ENCODE peak calls at places on chromosomes 1 and 21, in ten cellular contexts. H is left ventricle myocardium inferior; Z is dorsolateral prefrontal cortex; D is psoas muscle; J is CD4-positive, alpha-beta memory T cell; L is CD4-positive, alpha-beta T cell; C is upper lobe of right lung; B is cardiac muscle cell; F is colonic mucosa; A is fibroblast of lung. P is an unnamed sample. For H3K27me3, the result is how much of the 10 kb centered on the place peaks cover.

GRCh38 chr21:38817371-38818335 is 11.9 kb downstream of the ETS2 start:
- DNase-seq in H (no peak), Z (no peak), D (no peak), J (no peak), L (no peak), C (no peak), B (no peak), F (no peak), A (peak), P (no peak)

GRCh38 chr1:117001254-117001927 is at the start of gene CD101:
- DNase-seq in H (no peak), Z (no peak), D (no peak), J (no peak), L (no peak), C (no peak), B (no peak), F (no peak), A (no peak), P (no peak)

GRCh38 chr1:206105612-206106011 is 11.6 kb downstream of the AVPR1B start:
- DNase-seq in H (no peak), Z (no peak), D (no peak), J (no peak), L (no peak), C (no peak), B (no peak), F (no peak), A (no peak), P (no peak)

GRCh38 chr1:183912265-183912886 is 107.5 kb downstream of the RGL1 start:
- DNase-seq in H (no peak), Z (no peak), D (no peak), J (no peak), L (no peak), C (no peak), B (no peak), F (no peak), A (no peak), P (no peak)

GRCh38 chr1:25523512-25523911 is 19.9 kb upstream of the LDLRAP1 start:
- DNase-seq in H (no peak), Z (no peak), D (no peak), J (no peak), L (no peak), C (no peak), B (peak), F (no peak), A (peak), P (no peak)

GRCh38 chr1:233863901-233864545 is 40.5 kb upstream of the SLC35F3 start:
- DNase-seq in H (no peak), Z (no peak), D (no peak), J (no peak), L (no peak), C (no peak), B (no peak), F (no peak), A (peak), P (no peak)

GRCh38 chr21:38958940-38959685 is 153.4 kb downstream of the ETS2 start:
- DNase-seq in H (no peak), Z (no peak), D (no peak), J (no peak), L (no peak), C (no peak), B (no peak), F (peak), A (peak), P (no peak)

GRCh38 chr1:152479792-152480595 is 30.6 kb upstream of the LCE5A start:
- DNase-seq in H (peak), Z (no peak), D (no peak), J (peak), L (peak), C (peak), B (no peak), F (peak), A (no peak), P (peak)

GRCh38 chr1:209723761-209724693 is 19.4 kb downstream of the HSD11B1 start:
- DNase-seq in H (no peak), Z (no peak), D (no peak), J (peak), L (no peak), C (no peak), B (no peak), F (no peak), A (no peak), P (no peak)

GRCh38 chr1:2415801-2416208 is 3.4 kb upstream of the PEX10 start:
- DNase-seq in H (no peak), Z (no peak), D (no peak), J (peak), L (no peak), C (no peak), B (no peak), F (peak), A (no peak), P (peak)

GRCh38 chr21:45135122-45135521 is 60.7 kb downstream of the ADARB1 start:
- DNase-seq in H (no peak), Z (no peak), D (peak), J (no peak), L (no peak), C (no peak), B (no peak), F (no peak), A (no peak), P (no peak)

GRCh38 chr21:36747815-36748381 is 49.0 kb downstream of the SIM2 start:
- DNase-seq in H (peak), Z (peak), D (peak), J (no peak), L (no peak), C (peak), B (peak), F (peak), A (peak), P (no peak)

GRCh38 chr21:42188663-42189062 is 30.3 kb upstream of the ABCG1 start:
- DNase-seq in H (no peak), Z (no peak), D (no peak), J (no peak), L (no peak), C (no peak), B (no peak), F (no peak), A (no peak), P (no peak)

GRCh38 chr1:161986328-161986727 is 37.3 kb downstream of the OLFML2B start:
- DNase-seq in H (no peak), Z (no peak), D (peak), J (no peak), L (no peak), C (no peak), B (no peak), F (no peak), A (peak), P (no peak)

GRCh38 chr21:31872452-31873274 is at the start of gene HUNK:
- DNase-seq in H (no peak), Z (peak), D (peak), J (no peak), L (no peak), C (peak), B (peak), F (peak), A (peak), P (no peak)

GRCh38 chr21:31873275-31873695 is 465 bp downstream of the HUNK start:
- DNase-seq in H (no peak), Z (no peak), D (no peak), J (no peak), L (no peak), C (peak), B (peak), F (peak), A (no peak), P (no peak)

GRCh38 chr21:31873696-31874599 is 1.1 kb downstream of the HUNK start:
- DNase-seq in H (peak), Z (no peak), D (peak), J (no peak), L (no peak), C (peak), B (peak), F (peak), A (peak), P (no peak)

GRCh38 chr21:31872072-31872451 is 758 bp upstream of the HUNK start:
- DNase-seq in H (no peak), Z (no peak), D (no peak), J (no peak), L (no peak), C (no peak), B (no peak), F (no peak), A (no peak), P (no peak)

DNA sequence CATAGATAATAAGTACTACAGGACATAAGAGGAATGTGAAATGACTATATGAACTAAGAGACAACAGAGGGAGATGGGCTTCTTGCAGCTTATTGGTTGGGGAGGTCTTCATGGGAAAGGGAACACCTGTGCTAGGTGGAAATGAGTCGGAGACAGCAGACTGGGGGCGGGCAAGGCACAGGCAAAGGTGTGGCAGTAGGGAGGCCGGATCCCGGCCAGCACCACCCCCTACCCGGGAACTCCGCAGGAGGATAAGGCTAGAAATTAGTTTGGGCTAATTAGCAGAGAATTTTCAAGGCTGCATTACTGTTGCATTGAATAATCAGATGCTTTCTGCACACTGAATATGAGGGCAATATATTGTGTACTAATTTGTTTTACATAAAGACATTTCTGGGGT is 2.3 kb upstream of the HUNK start:
- DNase-seq in H (no peak), Z (no peak), D (no peak), J (no peak), L (no peak), C (no peak), B (no peak), F (no peak), A (no peak), P (no peak)
- H3K27me3 ChIP-seq in H (half or more), Z (under half), D (under half), J (under half), L (under half), C (under half), B (under half), F (under half), A (under half), P (under half)

DNA sequence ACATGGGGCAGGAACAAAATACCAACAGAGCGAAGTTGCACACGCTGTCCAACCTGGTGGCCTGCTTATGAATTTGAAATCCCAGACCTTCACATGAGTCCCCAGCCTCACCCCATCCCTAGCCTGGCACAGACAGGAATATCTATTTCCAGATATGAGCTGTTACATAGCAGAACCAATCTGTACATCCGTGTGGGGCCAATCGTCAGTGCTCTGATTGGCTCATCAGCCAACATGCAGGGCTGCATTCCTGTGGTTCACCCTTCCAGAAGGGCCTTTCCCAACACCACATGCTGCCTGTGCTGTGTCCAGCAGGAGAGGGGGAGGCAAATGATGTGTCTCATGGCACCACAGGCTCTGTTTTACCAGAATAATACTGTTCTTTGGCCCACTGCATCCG is 31.3 kb downstream of the CCN1 start:
- DNase-seq in H (no peak), Z (no peak), D (peak), J (no peak), L (no peak), C (peak), B (peak), F (no peak), A (peak), P (no peak)
- H3K27ac ChIP-seq in H (peak), Z (no peak), D (peak), J (no peak), L (no peak), C (peak), B (peak), F (no peak), A (peak), P (no peak)

GRCh38 chr1:38778051-38778450 is 81.5 kb downstream of the RRAGC start:
- DNase-seq in H (no peak), Z (no peak), D (no peak), J (no peak), L (no peak), C (no peak), B (no peak), F (no peak), A (no peak), P (no peak)
- H3K27me3 ChIP-seq in H (half or more), Z (under half), D (under half), J (under half), L (under half), C (under half), B (under half), F (under half), A (under half), P (under half)

DNA sequence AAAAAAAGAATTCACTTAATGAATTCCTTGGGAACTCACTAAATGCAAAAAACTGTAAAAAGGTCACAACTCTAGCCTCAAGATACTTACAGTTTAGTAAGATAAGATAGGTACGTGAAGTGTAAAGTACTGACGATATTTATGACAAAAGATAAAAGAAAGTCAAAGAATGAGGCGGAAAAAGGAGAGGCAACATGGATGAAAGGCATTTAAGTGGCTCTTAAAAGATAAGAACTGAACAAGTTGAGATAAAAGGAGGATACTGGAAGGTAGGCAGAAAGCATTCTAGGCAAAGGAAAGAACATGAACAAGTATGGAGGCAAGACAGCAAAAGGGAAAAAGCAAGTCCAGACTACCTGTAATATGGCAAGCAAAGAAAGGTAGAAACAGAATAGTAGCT is 16.9 kb downstream of the RNF19B start:
- DNase-seq in H (no peak), Z (no peak), D (no peak), J (no peak), L (no peak), C (no peak), B (no peak), F (no peak), A (no peak), P (no peak)
- H3K27ac ChIP-seq in H (no peak), Z (no peak), D (no peak), J (no peak), L (no peak), C (no peak), B (no peak), F (no peak), A (no peak), P (no peak)

DNA sequence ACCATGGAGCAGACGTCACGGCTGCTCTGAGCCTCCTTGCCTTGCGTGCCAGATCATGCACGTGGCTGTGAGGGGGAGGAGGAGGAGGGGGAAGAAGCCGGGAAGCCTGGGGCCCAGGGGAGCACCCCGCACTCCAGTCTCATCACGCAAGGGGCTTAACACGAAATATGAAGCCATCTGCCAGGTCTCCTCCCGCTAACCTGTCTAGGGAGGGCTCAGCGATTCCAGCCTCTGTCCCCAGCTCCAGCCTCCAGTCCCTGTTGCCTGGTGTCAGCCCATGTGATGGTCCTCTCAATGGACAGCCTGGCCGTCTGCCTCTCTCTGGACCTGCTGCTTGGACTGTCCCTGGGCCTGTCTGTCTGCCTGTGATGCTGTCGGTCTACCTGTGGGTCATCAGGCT is 22.5 kb upstream of the C1QA start:
- DNase-seq in H (no peak), Z (no peak), D (peak), J (no peak), L (no peak), C (no peak), B (no peak), F (no peak), A (no peak), P (no peak)
- H3K27me3 ChIP-seq in H (half or more), Z (half or more), D (under half), J (under half), L (under half), C (half or more), B (half or more), F (under half), A (under half), P (under half)

DNA sequence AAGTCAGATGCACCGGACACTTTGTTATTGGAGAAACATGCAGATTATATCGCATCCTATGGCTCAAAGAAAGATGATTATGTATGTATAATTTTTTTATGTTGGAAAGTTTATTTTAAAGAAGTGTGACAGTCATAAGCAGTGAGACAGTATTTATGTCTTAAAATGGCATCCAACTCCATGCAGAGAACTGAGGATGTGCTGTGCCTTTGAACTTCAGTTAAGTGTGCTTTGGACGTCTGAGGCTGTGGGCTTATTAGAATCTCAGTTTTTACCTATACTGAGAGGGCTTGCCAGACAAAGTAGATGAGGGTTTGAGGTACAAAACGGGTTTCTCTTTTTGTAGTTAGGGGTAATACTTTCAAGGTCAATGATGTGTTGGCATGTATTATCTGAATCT is 1.5 kb downstream of the RABGGTB start:
- DNase-seq in H (no peak), Z (no peak), D (no peak), J (no peak), L (no peak), C (no peak), B (no peak), F (no peak), A (no peak), P (no peak)
- H3K27ac ChIP-seq in H (peak), Z (no peak), D (peak), J (peak), L (peak), C (peak), B (peak), F (no peak), A (no peak), P (peak)

GRCh38 chr1:24221246-24221645 is 34.2 kb upstream of the IFNLR1 start:
- DNase-seq in H (no peak), Z (no peak), D (no peak), J (no peak), L (no peak), C (no peak), B (no peak), F (no peak), A (no peak), P (no peak)

GRCh38 chr1:24224086-24224485 is 37.0 kb upstream of the IFNLR1 start:
- DNase-seq in H (no peak), Z (no peak), D (no peak), J (no peak), L (no peak), C (no peak), B (no peak), F (no peak), A (no peak), P (no peak)

GRCh38 chr1:24226754-24227153 is 39.7 kb upstream of the IFNLR1 start:
- DNase-seq in H (no peak), Z (no peak), D (no peak), J (no peak), L (no peak), C (no peak), B (no peak), F (no peak), A (no peak), P (no peak)

GRCh38 chr1:24222778-24223177 is 35.7 kb upstream of the IFNLR1 start:
- DNase-seq in H (no peak), Z (no peak), D (no peak), J (no peak), L (no peak), C (no peak), B (no peak), F (no peak), A (no peak), P (no peak)

DNA sequence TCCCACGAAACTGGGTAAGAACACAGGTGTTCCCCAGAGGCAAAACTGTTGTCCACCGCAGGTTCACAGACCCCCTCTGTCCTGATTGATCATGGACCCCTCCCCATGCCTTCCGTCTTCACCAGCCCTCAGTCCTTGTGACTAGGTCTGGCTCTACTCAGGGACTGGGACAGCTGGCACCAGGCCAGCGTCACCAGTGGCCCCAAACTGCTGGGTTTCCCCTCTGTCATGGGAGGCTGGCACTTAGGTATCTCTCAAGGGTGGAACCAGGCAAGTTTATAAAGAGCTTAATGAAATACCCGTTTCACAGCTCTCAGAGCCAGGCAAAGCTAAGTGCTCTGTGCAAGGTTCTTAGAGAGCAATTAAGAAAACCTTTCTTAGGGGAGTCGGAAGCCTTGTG is 34.9 kb upstream of the IFNLR1 start:
- DNase-seq in H (no peak), Z (no peak), D (no peak), J (no peak), L (no peak), C (no peak), B (no peak), F (no peak), A (no peak), P (no peak)
- H3K27me3 ChIP-seq in H (half or more), Z (under half), D (under half), J (under half), L (under half), C (under half), B (under half), F (under half), A (under half), P (under half)

GRCh38 chr1:155966750-155967149 is 11.6 kb downstream of the ARHGEF2 start:
- DNase-seq in H (no peak), Z (no peak), D (no peak), J (no peak), L (no peak), C (no peak), B (no peak), F (no peak), A (no peak), P (no peak)
- H3K27ac ChIP-seq in H (peak), Z (peak), D (peak), J (peak), L (peak), C (peak), B (peak), F (no peak), A (peak), P (peak)